ENCODE peak calls at places on chromosomes 11 and 22, in nine cellular contexts. Q is stomach, R is BJ, M is PC-3, V is NB4, N is fibroblast of pulmonary artery, S is fibroblast of lung, G is HCT116, B is HL-60. A is an unnamed sample.

GRCh38 chr11:83759148-83759547 is 473.0 kb upstream of the CCDC90B start:
- DNase-seq in Q (no peak), R (no peak), M (no peak), V (no peak), N (no peak), S (no peak), G (no peak), B (no peak), A (no peak)

GRCh38 chr11:10414181-10414580 is 40.9 kb upstream of the AMPD3 start:
- DNase-seq in Q (no peak), R (no peak), M (no peak), V (peak), N (no peak), S (no peak), G (no peak), B (peak), A (no peak)

GRCh38 chr11:93548679-93549319 is 5.6 kb upstream of the SMCO4 start:
- DNase-seq in Q (no peak), R (no peak), M (no peak), V (no peak), N (no peak), S (no peak), G (no peak), B (no peak), A (no peak)

GRCh38 chr11:624705-625635 is at the start of gene CDHR5:
- DNase-seq in Q (no peak), R (no peak), M (no peak), V (no peak), N (no peak), S (no peak), G (no peak), B (no peak), A (no peak)

GRCh38 chr22:50146440-50147228 is 23.9 kb upstream of the PANX2 start:
- DNase-seq in Q (peak), R (no peak), M (no peak), V (peak), N (peak), S (peak), G (peak), B (peak), A (peak)

GRCh38 chr11:68002575-68002942 is 1.3 kb downstream of the UNC93B1 start:
- DNase-seq in Q (no peak), R (no peak), M (no peak), V (peak), N (no peak), S (no peak), G (no peak), B (peak), A (no peak)

GRCh38 chr11:65278351-65278750 is 16.6 kb downstream of the POLA2 start:
- DNase-seq in Q (no peak), R (no peak), M (no peak), V (no peak), N (peak), S (no peak), G (no peak), B (no peak), A (no peak)

GRCh38 chr11:65591939-65592814 is 3.4 kb downstream of the KCNK7 start:
- DNase-seq in Q (peak), R (no peak), M (no peak), V (no peak), N (no peak), S (peak), G (no peak), B (no peak), A (no peak)

GRCh38 chr11:3229673-3230630 is 2.3 kb downstream of the MRGPRE start:
- DNase-seq in Q (no peak), R (no peak), M (no peak), V (no peak), N (no peak), S (no peak), G (no peak), B (no peak), A (no peak)

GRCh38 chr11:71169328-71169727 is 83.0 kb downstream of the SHANK2 start:
- DNase-seq in Q (no peak), R (no peak), M (no peak), V (no peak), N (no peak), S (no peak), G (no peak), B (no peak), A (no peak)

GRCh38 chr11:112467721-112468120 is 207.1 kb upstream of the PLET1 start:
- DNase-seq in Q (no peak), R (no peak), M (no peak), V (no peak), N (no peak), S (no peak), G (no peak), B (no peak), A (no peak)

GRCh38 chr22:40728731-40729189 is 49.5 kb downstream of the MCHR1 start:
- DNase-seq in Q (peak), R (no peak), M (no peak), V (no peak), N (peak), S (peak), G (no peak), B (no peak), A (peak)

GRCh38 chr22:35995345-35995744 is 33.3 kb downstream of the RBFOX2 start:
- DNase-seq in Q (no peak), R (no peak), M (no peak), V (no peak), N (no peak), S (no peak), G (no peak), B (no peak), A (no peak)

GRCh38 chr22:31253949-31254348 is 38.3 kb downstream of the PIK3IP1 start:
- DNase-seq in Q (peak), R (no peak), M (no peak), V (no peak), N (peak), S (no peak), G (no peak), B (no peak), A (no peak)

GRCh38 chr11:67351275-67352005 is 1.9 kb downstream of the POLD4 start:
- DNase-seq in Q (peak), R (no peak), M (peak), V (peak), N (peak), S (peak), G (peak), B (peak), A (peak)

GRCh38 chr22:50347157-50347556 is 4.0 kb downstream of the PPP6R2 start:
- DNase-seq in Q (no peak), R (no peak), M (no peak), V (no peak), N (no peak), S (no peak), G (no peak), B (no peak), A (no peak)

GRCh38 chr11:116649268-116649667 is 123.5 kb downstream of the BUD13 start:
- DNase-seq in Q (no peak), R (no peak), M (no peak), V (no peak), N (no peak), S (no peak), G (no peak), B (no peak), A (no peak)

GRCh38 chr11:4095509-4096230 is 1.1 kb downstream of the RRM1 start:
- DNase-seq in Q (no peak), R (no peak), M (peak), V (peak), N (peak), S (peak), G (no peak), B (peak), A (peak)

GRCh38 chr11:31808721-31809542 is 2.2 kb downstream of the PAX6 start:
- DNase-seq in Q (no peak), R (no peak), M (peak), V (no peak), N (no peak), S (no peak), G (no peak), B (no peak), A (no peak)

GRCh38 chr11:17734418-17734911 is at the start of gene KCNC1:
- DNase-seq in Q (no peak), R (no peak), M (no peak), V (no peak), N (peak), S (peak), G (no peak), B (no peak), A (peak)

GRCh38 chr11:126973051-126973450 is 27.5 kb downstream of the KIRREL3 start:
- DNase-seq in Q (no peak), R (no peak), M (no peak), V (no peak), N (no peak), S (no peak), G (no peak), B (no peak), A (no peak)

GRCh38 chr11:72630104-72630852 is 43.9 kb downstream of the PDE2A start:
- DNase-seq in Q (no peak), R (no peak), M (no peak), V (no peak), N (no peak), S (no peak), G (no peak), B (no peak), A (no peak)

GRCh38 chr11:95138448-95138847 is 48.8 kb downstream of the ENDOD1 start:
- DNase-seq in Q (no peak), R (no peak), M (peak), V (no peak), N (no peak), S (peak), G (no peak), B (no peak), A (peak)

GRCh38 chr11:69840371-69841169 is 21.4 kb upstream of the FGF3 start:
- DNase-seq in Q (no peak), R (no peak), M (peak), V (no peak), N (no peak), S (no peak), G (peak), B (no peak), A (no peak)

GRCh38 chr22:48138427-48138826 is 1376.0 kb downstream of the TBC1D22A start:
- DNase-seq in Q (no peak), R (no peak), M (peak), V (no peak), N (no peak), S (no peak), G (no peak), B (no peak), A (no peak)

GRCh38 chr11:134535029-134536025 is 123.3 kb upstream of the B3GAT1 start:
- DNase-seq in Q (peak), R (no peak), M (no peak), V (no peak), N (no peak), S (no peak), G (no peak), B (no peak), A (no peak)

GRCh38 chr11:114058026-114058706 is 1.3 kb upstream of the ZBTB16 start:
- DNase-seq in Q (no peak), R (no peak), M (no peak), V (no peak), N (peak), S (peak), G (no peak), B (no peak), A (peak)

GRCh38 chr11:28757725-28758515 is 649.7 kb downstream of the METTL15 start:
- DNase-seq in Q (no peak), R (peak), M (peak), V (no peak), N (peak), S (peak), G (no peak), B (no peak), A (peak)

GRCh38 chr22:19772673-19773469 is 12.3 kb downstream of the TBX1 start:
- DNase-seq in Q (peak), R (no peak), M (no peak), V (peak), N (no peak), S (no peak), G (no peak), B (peak), A (no peak)
- TF ChIP-seq CTCF in Q (no peak), R (no peak), M (no peak), V (peak), N (no peak), S (no peak), G (no peak), B (no peak), A (no peak)

GRCh38 chr11:2095198-2095520 is 44.0 kb downstream of the IGF2 start:
- DNase-seq in Q (no peak), R (no peak), M (no peak), V (no peak), N (no peak), S (no peak), G (no peak), B (no peak), A (no peak)

GRCh38 chr11:2093575-2094353 is 45.4 kb downstream of the IGF2 start:
- DNase-seq in Q (peak), R (no peak), M (no peak), V (no peak), N (peak), S (no peak), G (no peak), B (no peak), A (no peak)

GRCh38 chr11:2095542-2095941 is 43.6 kb downstream of the IGF2 start:
- DNase-seq in Q (no peak), R (no peak), M (no peak), V (no peak), N (no peak), S (no peak), G (no peak), B (no peak), A (no peak)

GRCh38 chr11:2092956-2093412 is 46.2 kb downstream of the IGF2 start:
- DNase-seq in Q (peak), R (no peak), M (peak), V (peak), N (peak), S (peak), G (no peak), B (peak), A (peak)

GRCh38 chr11:2094354-2095197 is 44.6 kb downstream of the IGF2 start:
- DNase-seq in Q (no peak), R (no peak), M (no peak), V (no peak), N (no peak), S (no peak), G (no peak), B (no peak), A (no peak)
- H3K4me3 ChIP-seq in Q (no peak), R (no peak), M (no peak), V (no peak), N (no peak), S (no peak), G (no peak), B (no peak), A (no peak)

GRCh38 chr11:106176817-106177216 is 99.4 kb downstream of the AASDHPPT start:
- DNase-seq in Q (no peak), R (no peak), M (no peak), V (no peak), N (no peak), S (no peak), G (no peak), B (no peak), A (no peak)

GRCh38 chr11:106177311-106177710 is 99.8 kb downstream of the AASDHPPT start:
- DNase-seq in Q (no peak), R (no peak), M (no peak), V (peak), N (no peak), S (no peak), G (no peak), B (no peak), A (no peak)

GRCh38 chr11:106179048-106179447 is 101.6 kb downstream of the AASDHPPT start:
- DNase-seq in Q (no peak), R (no peak), M (no peak), V (no peak), N (no peak), S (no peak), G (no peak), B (no peak), A (no peak)

GRCh38 chr11:106173291-106173690 is 95.8 kb downstream of the AASDHPPT start:
- DNase-seq in Q (no peak), R (no peak), M (no peak), V (no peak), N (no peak), S (no peak), G (no peak), B (no peak), A (no peak)

GRCh38 chr11:106178361-106178760 is 100.9 kb downstream of the AASDHPPT start:
- DNase-seq in Q (no peak), R (no peak), M (peak), V (no peak), N (peak), S (no peak), G (no peak), B (no peak), A (peak)
- TF ChIP-seq CTCF in Q (no peak), R (no peak), M (no peak), V (no peak), N (no peak), S (no peak), G (no peak), B (no peak), A (no peak)

GRCh38 chr22:22139364-22139763 is 105.2 kb upstream of the VPREB1 start:
- DNase-seq in Q (no peak), R (no peak), M (no peak), V (no peak), N (no peak), S (no peak), G (no peak), B (no peak), A (peak)

GRCh38 chr22:22144858-22145257 is 99.7 kb upstream of the VPREB1 start:
- DNase-seq in Q (no peak), R (no peak), M (peak), V (no peak), N (no peak), S (peak), G (no peak), B (no peak), A (no peak)

GRCh38 chr22:22143448-22143847 is 101.1 kb upstream of the VPREB1 start:
- DNase-seq in Q (no peak), R (no peak), M (no peak), V (no peak), N (no peak), S (no peak), G (no peak), B (no peak), A (no peak)

GRCh38 chr22:22141031-22141430 is 103.6 kb upstream of the VPREB1 start:
- DNase-seq in Q (no peak), R (no peak), M (no peak), V (no peak), N (no peak), S (no peak), G (no peak), B (no peak), A (no peak)

DNA sequence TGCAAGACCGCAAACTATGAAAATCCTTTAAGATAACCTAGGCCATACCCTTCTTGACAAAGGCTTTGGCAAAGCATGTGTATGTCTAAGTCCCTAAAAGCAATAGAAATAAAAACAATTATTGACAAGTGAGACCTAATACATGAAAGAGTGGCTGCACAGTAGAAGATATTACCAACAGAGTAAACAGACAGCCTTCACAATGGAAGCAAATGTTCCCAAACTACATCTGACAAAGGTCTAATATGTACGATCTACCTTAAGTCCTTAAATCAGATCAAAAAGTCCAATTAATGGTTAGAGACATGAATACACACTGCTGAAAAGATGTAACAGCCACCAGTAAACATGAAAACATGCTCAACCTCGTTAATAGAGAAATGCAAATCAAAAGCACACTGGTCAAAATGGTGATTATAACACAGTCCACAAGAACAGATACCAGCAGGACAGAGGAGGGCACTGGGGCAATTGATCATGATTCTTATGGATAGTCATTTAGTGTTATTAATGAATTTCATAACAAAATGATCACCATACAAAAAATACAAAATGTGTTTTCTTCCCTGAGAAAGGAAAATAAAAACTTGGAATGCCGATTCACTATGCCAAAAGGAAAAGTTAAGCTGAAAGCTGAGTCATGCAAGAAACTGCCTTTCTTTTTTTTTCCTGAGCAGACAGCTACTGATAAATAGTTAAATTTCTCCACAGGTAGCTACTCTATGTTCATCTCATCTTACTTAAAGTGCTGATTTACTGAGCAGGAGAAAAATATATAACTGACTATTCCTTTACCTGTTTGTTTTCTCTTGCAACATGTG is 102.6 kb upstream of the VPREB1 start:
- DNase-seq in Q (no peak), R (no peak), M (no peak), V (no peak), N (no peak), S (no peak), G (no peak), B (no peak), A (no peak)
- H3K4me3 ChIP-seq in Q (no peak), R (no peak), M (no peak), V (no peak), N (no peak), S (no peak), G (no peak), B (no peak), A (no peak)

GRCh38 chr11:78415338-78415737 is 2.3 kb downstream of the GAB2 start:
- DNase-seq in Q (no peak), R (no peak), M (no peak), V (peak), N (no peak), S (no peak), G (no peak), B (no peak), A (no peak)

GRCh38 chr11:78414321-78415051 is 3.1 kb downstream of the GAB2 start:
- DNase-seq in Q (no peak), R (no peak), M (peak), V (peak), N (peak), S (peak), G (no peak), B (no peak), A (peak)

GRCh38 chr11:78417888-78418583 is 416 bp upstream of the GAB2 start:
- DNase-seq in Q (peak), R (no peak), M (peak), V (peak), N (peak), S (peak), G (peak), B (peak), A (peak)

GRCh38 chr11:78417175-78417887 is at the start of gene GAB2:
- DNase-seq in Q (peak), R (no peak), M (peak), V (no peak), N (no peak), S (no peak), G (no peak), B (peak), A (no peak)

DNA sequence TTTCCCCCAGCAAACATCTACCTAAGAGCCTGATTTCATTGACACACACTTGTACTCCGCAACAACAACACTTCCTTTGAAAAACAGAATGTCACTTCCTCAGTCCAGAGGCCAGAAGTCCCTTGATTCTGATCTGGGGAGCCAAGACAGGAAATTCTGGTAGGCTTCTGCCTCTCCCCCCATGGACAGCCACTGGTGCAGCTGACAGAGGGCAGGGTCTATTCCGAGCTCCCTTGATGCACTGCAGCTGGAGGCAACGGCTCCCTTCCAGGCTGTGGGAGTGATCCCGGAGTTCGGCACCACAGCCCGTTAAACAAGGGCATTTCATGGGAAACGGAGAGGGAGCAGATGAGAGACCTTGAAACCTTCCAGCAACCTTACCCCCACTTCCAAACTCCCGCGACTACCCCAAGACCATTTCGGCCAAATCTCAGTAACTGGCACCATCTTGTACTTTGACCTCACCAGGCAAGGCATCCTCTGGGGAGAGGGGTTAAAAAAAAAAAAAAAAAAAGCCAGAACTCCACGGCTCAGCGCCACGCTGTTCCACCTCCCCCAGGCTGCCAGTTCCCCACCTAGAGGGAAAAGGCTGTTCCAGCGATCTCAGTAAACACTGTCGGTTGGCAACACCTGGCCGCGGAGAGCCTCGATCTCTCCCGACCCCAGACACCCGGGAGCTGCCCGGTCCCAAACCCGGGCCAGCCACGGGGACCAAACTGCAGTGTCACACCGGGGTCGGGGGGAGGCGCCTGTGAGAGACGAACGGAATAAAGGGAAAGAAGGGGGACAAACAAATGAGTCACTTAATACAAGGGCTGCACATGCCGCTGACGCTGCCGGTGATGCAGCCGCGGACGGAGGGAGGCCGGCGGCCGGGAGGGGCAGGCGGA is 1.1 kb downstream of the GAB2 start:
- DNase-seq in Q (peak), R (peak), M (peak), V (peak), N (peak), S (peak), G (peak), B (peak), A (peak)
- TF ChIP-seq CTCF in Q (peak), R (peak), M (peak), V (peak), N (peak), S (peak), G (peak), B (peak), A (peak)

A was measured in fibroblast of villous mesenchyme.